ENCODE peak calls at places on chromosomes 6 and 20, in nine cellular contexts. One of them, this sample, is unnamed.
A peak's percentile ranks its signal among the peaks of the same experiment; 100 is the strongest.

GRCh38 chr6:32668226-32668747 is 1.8 kb upstream of the HLA-DQB1 start:
- DNase-seq in CD8-positive, alpha-beta memory T cell: peak; percentile 36
- DNase-seq in dorsolateral prefrontal cortex: no peak
- DNase-seq in stimulated activated naive B cell treated with anti-CD40 and anti-IgM and Interleukin-4, amounts not matched to agents 10 μg/mL and 1 μg/mL and 100 μg/mL, for 72 hours: peak; percentile 79
- DNase-seq in NCI-H774: peak; percentile 20
- DNase-seq in stimulated activated effector memory CD8-positive, alpha-beta T cell treated with anti-CD3 and anti-CD28 coated beads, Interleukin-12 subunit alpha, Interleukin-12 subunit beta, amount 100 ng/mL, for 72 hours: peak; percentile 81
- DNase-seq in Right ventricle myocardium superior: no peak
- DNase-seq in cardiac muscle cell: peak; percentile 34
- DNase-seq in HFFc6: peak; percentile 3
- DNase-seq in this sample: peak; percentile 88

GRCh38 chr20:3922223-3922982 is 33.2 kb downstream of the PANK2 start:
- DNase-seq in HFFc6: no peak
- DNase-seq in NCI-H774: no peak
- DNase-seq in dorsolateral prefrontal cortex: no peak
- DNase-seq in cardiac muscle cell: no peak
- DNase-seq in Right ventricle myocardium superior: no peak
- DNase-seq in stimulated activated effector memory CD8-positive, alpha-beta T cell treated with anti-CD3 and anti-CD28 coated beads, Interleukin-12 subunit alpha, Interleukin-12 subunit beta, amount 100 ng/mL, for 72 hours: no peak
- DNase-seq in CD8-positive, alpha-beta memory T cell: no peak
- DNase-seq in stimulated activated naive B cell treated with anti-CD40 and anti-IgM and Interleukin-4, amounts not matched to agents 10 μg/mL and 1 μg/mL and 100 μg/mL, for 72 hours: no peak
- DNase-seq in this sample: no peak

GRCh38 chr20:33660035-33660684 is 2.0 kb upstream of the C20orf144 start:
- DNase-seq in NCI-H774: no peak
- DNase-seq in cardiac muscle cell: no peak
- DNase-seq in Right ventricle myocardium superior: no peak
- DNase-seq in dorsolateral prefrontal cortex: no peak
- DNase-seq in stimulated activated effector memory CD8-positive, alpha-beta T cell treated with anti-CD3 and anti-CD28 coated beads, Interleukin-12 subunit alpha, Interleukin-12 subunit beta, amount 100 ng/mL, for 72 hours: no peak
- DNase-seq in stimulated activated naive B cell treated with anti-CD40 and anti-IgM and Interleukin-4, amounts not matched to agents 10 μg/mL and 1 μg/mL and 100 μg/mL, for 72 hours: no peak
- DNase-seq in CD8-positive, alpha-beta memory T cell: no peak
- DNase-seq in HFFc6: no peak
- DNase-seq in this sample: no peak

GRCh38 chr20:20318318-20319161 is 49.4 kb upstream of the INSM1 start:
- DNase-seq in Right ventricle myocardium superior: no peak
- DNase-seq in stimulated activated naive B cell treated with anti-CD40 and anti-IgM and Interleukin-4, amounts not matched to agents 10 μg/mL and 1 μg/mL and 100 μg/mL, for 72 hours: no peak
- DNase-seq in HFFc6: no peak
- DNase-seq in NCI-H774: no peak
- DNase-seq in dorsolateral prefrontal cortex: no peak
- DNase-seq in cardiac muscle cell: peak; percentile 3
- DNase-seq in stimulated activated effector memory CD8-positive, alpha-beta T cell treated with anti-CD3 and anti-CD28 coated beads, Interleukin-12 subunit alpha, Interleukin-12 subunit beta, amount 100 ng/mL, for 72 hours: no peak
- DNase-seq in CD8-positive, alpha-beta memory T cell: no peak
- DNase-seq in this sample: no peak

GRCh38 chr20:45229264-45230056 is 8.3 kb downstream of the SEMG2 start:
- DNase-seq in Right ventricle myocardium superior: peak; percentile 47
- DNase-seq in CD8-positive, alpha-beta memory T cell: no peak
- DNase-seq in HFFc6: no peak
- DNase-seq in dorsolateral prefrontal cortex: no peak
- DNase-seq in stimulated activated naive B cell treated with anti-CD40 and anti-IgM and Interleukin-4, amounts not matched to agents 10 μg/mL and 1 μg/mL and 100 μg/mL, for 72 hours: no peak
- DNase-seq in NCI-H774: no peak
- DNase-seq in stimulated activated effector memory CD8-positive, alpha-beta T cell treated with anti-CD3 and anti-CD28 coated beads, Interleukin-12 subunit alpha, Interleukin-12 subunit beta, amount 100 ng/mL, for 72 hours: peak; percentile 74
- DNase-seq in cardiac muscle cell: peak; percentile 21
- DNase-seq in this sample: peak; percentile 3

GRCh38 chr6:137403855-137404254 is 90.3 kb downstream of the OLIG3 start:
- DNase-seq in HFFc6: no peak
- DNase-seq in stimulated activated naive B cell treated with anti-CD40 and anti-IgM and Interleukin-4, amounts not matched to agents 10 μg/mL and 1 μg/mL and 100 μg/mL, for 72 hours: no peak
- DNase-seq in dorsolateral prefrontal cortex: no peak
- DNase-seq in cardiac muscle cell: no peak
- DNase-seq in Right ventricle myocardium superior: no peak
- DNase-seq in NCI-H774: peak; percentile 65
- DNase-seq in stimulated activated effector memory CD8-positive, alpha-beta T cell treated with anti-CD3 and anti-CD28 coated beads, Interleukin-12 subunit alpha, Interleukin-12 subunit beta, amount 100 ng/mL, for 72 hours: no peak
- DNase-seq in CD8-positive, alpha-beta memory T cell: no peak
- DNase-seq in this sample: no peak

GRCh38 chr6:45420083-45420908 is 42.6 kb upstream of the SUPT3H start:
- DNase-seq in stimulated activated naive B cell treated with anti-CD40 and anti-IgM and Interleukin-4, amounts not matched to agents 10 μg/mL and 1 μg/mL and 100 μg/mL, for 72 hours: no peak
- DNase-seq in dorsolateral prefrontal cortex: no peak
- DNase-seq in NCI-H774: no peak
- DNase-seq in Right ventricle myocardium superior: peak; percentile 45
- DNase-seq in cardiac muscle cell: peak; percentile 79
- DNase-seq in CD8-positive, alpha-beta memory T cell: peak; percentile 57
- DNase-seq in stimulated activated effector memory CD8-positive, alpha-beta T cell treated with anti-CD3 and anti-CD28 coated beads, Interleukin-12 subunit alpha, Interleukin-12 subunit beta, amount 100 ng/mL, for 72 hours: peak; percentile 69
- DNase-seq in HFFc6: peak; percentile 25
- DNase-seq in this sample: no peak

GRCh38 chr6:21033575-21034026 is 499.3 kb downstream of the CDKAL1 start:
- DNase-seq in NCI-H774: no peak
- DNase-seq in stimulated activated naive B cell treated with anti-CD40 and anti-IgM and Interleukin-4, amounts not matched to agents 10 μg/mL and 1 μg/mL and 100 μg/mL, for 72 hours: no peak
- DNase-seq in stimulated activated effector memory CD8-positive, alpha-beta T cell treated with anti-CD3 and anti-CD28 coated beads, Interleukin-12 subunit alpha, Interleukin-12 subunit beta, amount 100 ng/mL, for 72 hours: no peak
- DNase-seq in Right ventricle myocardium superior: peak; percentile 48
- DNase-seq in HFFc6: peak; percentile 55
- DNase-seq in dorsolateral prefrontal cortex: no peak
- DNase-seq in CD8-positive, alpha-beta memory T cell: no peak
- DNase-seq in cardiac muscle cell: peak; percentile 93
- DNase-seq in this sample: no peak

GRCh38 chr6:195861-196360 is 96.4 kb upstream of the DUSP22 start:
- DNase-seq in NCI-H774: no peak
- DNase-seq in dorsolateral prefrontal cortex: no peak
- DNase-seq in stimulated activated naive B cell treated with anti-CD40 and anti-IgM and Interleukin-4, amounts not matched to agents 10 μg/mL and 1 μg/mL and 100 μg/mL, for 72 hours: no peak
- DNase-seq in cardiac muscle cell: peak; percentile 69
- DNase-seq in HFFc6: no peak
- DNase-seq in stimulated activated effector memory CD8-positive, alpha-beta T cell treated with anti-CD3 and anti-CD28 coated beads, Interleukin-12 subunit alpha, Interleukin-12 subunit beta, amount 100 ng/mL, for 72 hours: no peak
- DNase-seq in Right ventricle myocardium superior: peak; percentile 53
- DNase-seq in CD8-positive, alpha-beta memory T cell: peak; percentile 18
- DNase-seq in this sample: no peak

GRCh38 chr20:19969106-19969505 is 48.1 kb upstream of the NAA20 start:
- DNase-seq in dorsolateral prefrontal cortex: no peak
- DNase-seq in HFFc6: no peak
- DNase-seq in stimulated activated naive B cell treated with anti-CD40 and anti-IgM and Interleukin-4, amounts not matched to agents 10 μg/mL and 1 μg/mL and 100 μg/mL, for 72 hours: no peak
- DNase-seq in CD8-positive, alpha-beta memory T cell: no peak
- DNase-seq in stimulated activated effector memory CD8-positive, alpha-beta T cell treated with anti-CD3 and anti-CD28 coated beads, Interleukin-12 subunit alpha, Interleukin-12 subunit beta, amount 100 ng/mL, for 72 hours: no peak
- DNase-seq in cardiac muscle cell: peak; percentile 65
- DNase-seq in Right ventricle myocardium superior: no peak
- DNase-seq in NCI-H774: no peak
- DNase-seq in this sample: no peak

GRCh38 chr6:149046164-149046821 is 271.2 kb upstream of the TAB2 start:
- DNase-seq in stimulated activated effector memory CD8-positive, alpha-beta T cell treated with anti-CD3 and anti-CD28 coated beads, Interleukin-12 subunit alpha, Interleukin-12 subunit beta, amount 100 ng/mL, for 72 hours: no peak
- DNase-seq in dorsolateral prefrontal cortex: no peak
- DNase-seq in HFFc6: no peak
- DNase-seq in stimulated activated naive B cell treated with anti-CD40 and anti-IgM and Interleukin-4, amounts not matched to agents 10 μg/mL and 1 μg/mL and 100 μg/mL, for 72 hours: no peak
- DNase-seq in Right ventricle myocardium superior: no peak
- DNase-seq in cardiac muscle cell: no peak
- DNase-seq in CD8-positive, alpha-beta memory T cell: no peak
- DNase-seq in NCI-H774: no peak
- DNase-seq in this sample: no peak